ENCODE peak calls at places on chromosome 19, in six cellular contexts. One of them, this sample, is unnamed.

GRCh38 chr19:1001538-1002166 is 1.4 kb downstream of the GRIN3B start:
- DNase-seq in fibroblast of the aortic adventitia: no peak
- DNase-seq in astrocyte of the spinal cord: no peak
- DNase-seq in cardiac fibroblast: peak
- DNase-seq in AG04449: no peak
- DNase-seq in adrenal gland: no peak
- DNase-seq in this sample: no peak

GRCh38 chr19:8366961-8367326 is 3.0 kb downstream of the ANGPTL4 start:
- DNase-seq in fibroblast of the aortic adventitia: peak
- DNase-seq in astrocyte of the spinal cord: no peak
- DNase-seq in cardiac fibroblast: peak
- DNase-seq in AG04449: no peak
- DNase-seq in adrenal gland: no peak
- DNase-seq in this sample: peak

GRCh38 chr19:44702551-44703176 is 3.7 kb downstream of the CEACAM16 start:
- DNase-seq in fibroblast of the aortic adventitia: no peak
- DNase-seq in astrocyte of the spinal cord: no peak
- DNase-seq in cardiac fibroblast: no peak
- DNase-seq in AG04449: no peak
- DNase-seq in adrenal gland: no peak
- DNase-seq in this sample: no peak

GRCh38 chr19:19321143-19321577 is 531 bp downstream of the MAU2 start:
- DNase-seq in fibroblast of the aortic adventitia: peak
- DNase-seq in astrocyte of the spinal cord: no peak
- DNase-seq in cardiac fibroblast: no peak
- DNase-seq in AG04449: no peak
- DNase-seq in adrenal gland: no peak
- DNase-seq in this sample: peak

GRCh38 chr19:18253716-18254115 is 20.5 kb downstream of the IQCN start:
- DNase-seq in fibroblast of the aortic adventitia: no peak
- DNase-seq in astrocyte of the spinal cord: no peak
- DNase-seq in cardiac fibroblast: no peak
- DNase-seq in AG04449: no peak
- DNase-seq in adrenal gland: no peak
- DNase-seq in this sample: no peak

GRCh38 chr19:5376928-5377327 is 36.3 kb upstream of the PTPRS start:
- DNase-seq in fibroblast of the aortic adventitia: no peak
- DNase-seq in astrocyte of the spinal cord: no peak
- DNase-seq in cardiac fibroblast: no peak
- DNase-seq in AG04449: no peak
- DNase-seq in adrenal gland: no peak
- DNase-seq in this sample: no peak

GRCh38 chr19:29966594-29967249 is 24.7 kb downstream of the URI1 start:
- DNase-seq in fibroblast of the aortic adventitia: peak
- DNase-seq in astrocyte of the spinal cord: peak
- DNase-seq in cardiac fibroblast: peak
- DNase-seq in AG04449: no peak
- DNase-seq in adrenal gland: no peak
- DNase-seq in this sample: peak

GRCh38 chr19:48490980-48491792 is 20.4 kb downstream of the LMTK3 start:
- DNase-seq in fibroblast of the aortic adventitia: no peak
- DNase-seq in astrocyte of the spinal cord: no peak
- DNase-seq in cardiac fibroblast: no peak
- DNase-seq in AG04449: no peak
- DNase-seq in adrenal gland: no peak
- DNase-seq in this sample: peak

GRCh38 chr19:32201211-32201610 is 144.2 kb upstream of the ZNF507 start:
- DNase-seq in fibroblast of the aortic adventitia: no peak
- DNase-seq in astrocyte of the spinal cord: no peak
- DNase-seq in cardiac fibroblast: no peak
- DNase-seq in AG04449: no peak
- DNase-seq in adrenal gland: no peak
- DNase-seq in this sample: no peak

GRCh38 chr19:11041966-11042627 is 47.2 kb upstream of the LDLR start:
- DNase-seq in fibroblast of the aortic adventitia: no peak
- DNase-seq in astrocyte of the spinal cord: no peak
- DNase-seq in cardiac fibroblast: no peak
- DNase-seq in AG04449: no peak
- DNase-seq in adrenal gland: no peak
- DNase-seq in this sample: no peak

GRCh38 chr19:19538077-19538764 is at the start of gene CILP2:
- DNase-seq in fibroblast of the aortic adventitia: no peak
- DNase-seq in astrocyte of the spinal cord: no peak
- DNase-seq in cardiac fibroblast: no peak
- DNase-seq in AG04449: no peak
- DNase-seq in adrenal gland: no peak
- DNase-seq in this sample: no peak

GRCh38 chr19:52343548-52343947 is 7.5 kb downstream of the ZNF610 start:
- DNase-seq in fibroblast of the aortic adventitia: peak
- DNase-seq in astrocyte of the spinal cord: no peak
- DNase-seq in cardiac fibroblast: peak
- DNase-seq in AG04449: no peak
- DNase-seq in adrenal gland: peak
- DNase-seq in this sample: peak

GRCh38 chr19:1296575-1297271 is 11.1 kb downstream of the EFNA2 start:
- DNase-seq in fibroblast of the aortic adventitia: no peak
- DNase-seq in astrocyte of the spinal cord: no peak
- DNase-seq in cardiac fibroblast: no peak
- DNase-seq in AG04449: no peak
- DNase-seq in adrenal gland: no peak
- DNase-seq in this sample: no peak

GRCh38 chr19:6216996-6217751 is 62.6 kb downstream of the MLLT1 start:
- DNase-seq in fibroblast of the aortic adventitia: peak
- DNase-seq in astrocyte of the spinal cord: peak
- DNase-seq in cardiac fibroblast: peak
- DNase-seq in AG04449: no peak
- DNase-seq in adrenal gland: no peak
- DNase-seq in this sample: peak

GRCh38 chr19:1295169-1296012 is 9.7 kb downstream of the EFNA2 start:
- DNase-seq in fibroblast of the aortic adventitia: no peak
- DNase-seq in astrocyte of the spinal cord: no peak
- DNase-seq in cardiac fibroblast: peak
- DNase-seq in AG04449: no peak
- DNase-seq in adrenal gland: no peak
- DNase-seq in this sample: no peak

GRCh38 chr19:1468274-1469199 is 10.5 kb downstream of the C19orf25 start:
- DNase-seq in fibroblast of the aortic adventitia: peak
- DNase-seq in astrocyte of the spinal cord: no peak
- DNase-seq in cardiac fibroblast: no peak
- DNase-seq in AG04449: no peak
- DNase-seq in adrenal gland: peak
- DNase-seq in this sample: peak

GRCh38 chr19:54420068-54420382 is 4.8 kb downstream of the TTYH1 start:
- DNase-seq in fibroblast of the aortic adventitia: no peak
- DNase-seq in astrocyte of the spinal cord: no peak
- DNase-seq in cardiac fibroblast: no peak
- DNase-seq in AG04449: no peak
- DNase-seq in adrenal gland: no peak
- DNase-seq in this sample: no peak

GRCh38 chr19:54418930-54419800 is 3.9 kb downstream of the TTYH1 start:
- DNase-seq in fibroblast of the aortic adventitia: no peak
- DNase-seq in astrocyte of the spinal cord: no peak
- DNase-seq in cardiac fibroblast: no peak
- DNase-seq in AG04449: no peak
- DNase-seq in adrenal gland: no peak
- DNase-seq in this sample: no peak

GRCh38 chr19:54415901-54416621 is 797 bp downstream of the TTYH1 start:
- DNase-seq in fibroblast of the aortic adventitia: no peak
- DNase-seq in astrocyte of the spinal cord: no peak
- DNase-seq in cardiac fibroblast: no peak
- DNase-seq in AG04449: no peak
- DNase-seq in adrenal gland: no peak
- DNase-seq in this sample: no peak

GRCh38 chr19:54416695-54417491 is 1.6 kb downstream of the TTYH1 start:
- DNase-seq in fibroblast of the aortic adventitia: no peak
- DNase-seq in astrocyte of the spinal cord: no peak
- DNase-seq in cardiac fibroblast: no peak
- DNase-seq in AG04449: no peak
- DNase-seq in adrenal gland: no peak
- DNase-seq in this sample: no peak

DNA sequence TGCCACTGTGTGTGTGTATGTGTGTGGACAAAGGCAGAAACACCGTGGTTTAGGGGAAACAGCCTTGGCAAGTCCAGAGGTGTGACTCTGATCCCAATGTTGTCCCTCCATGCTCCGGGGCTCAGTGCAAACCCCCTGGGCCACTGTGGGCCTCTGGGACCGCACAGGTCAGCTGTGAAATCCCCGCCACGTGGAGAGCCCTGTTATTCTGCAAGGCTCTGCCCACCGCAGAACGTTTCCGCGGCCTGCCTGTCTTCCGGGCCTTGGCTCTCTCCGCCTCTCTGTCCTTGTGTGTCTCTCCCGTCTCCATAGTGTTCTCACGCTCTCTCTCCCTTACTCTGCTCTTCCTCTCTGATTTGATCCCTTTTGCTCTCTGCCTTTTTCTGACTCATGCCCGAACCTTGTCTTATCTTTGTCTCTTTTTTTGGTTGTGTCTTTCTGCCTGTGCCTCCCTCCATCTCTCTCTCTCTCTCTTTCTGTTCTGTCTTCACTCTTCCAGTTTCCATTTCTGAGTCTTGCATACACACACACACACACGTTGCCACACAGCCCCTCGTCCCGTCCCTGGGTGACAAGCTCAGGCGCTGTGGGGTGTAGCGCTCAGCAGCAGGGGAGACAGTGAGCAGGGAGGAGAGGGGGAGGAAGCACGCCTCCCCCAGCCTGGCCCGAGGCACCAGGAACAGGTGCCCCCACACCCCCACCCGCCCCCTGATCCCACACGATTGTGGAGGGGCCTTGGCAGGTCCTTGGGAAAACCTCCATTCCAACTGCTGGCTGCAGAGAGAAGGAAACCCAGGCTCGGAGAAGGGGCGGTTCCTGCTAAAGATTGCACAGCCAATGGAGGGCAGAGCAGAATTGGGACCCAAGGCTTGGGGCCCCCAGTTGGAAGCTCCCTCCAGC is 3.0 kb downstream of the TTYH1 start:
- DNase-seq in fibroblast of the aortic adventitia: no peak
- DNase-seq in astrocyte of the spinal cord: no peak
- DNase-seq in cardiac fibroblast: peak
- DNase-seq in AG04449: no peak
- DNase-seq in adrenal gland: no peak
- DNase-seq in this sample: peak
- TF ChIP-seq CTCF in fibroblast of the aortic adventitia: no peak
- TF ChIP-seq CTCF in astrocyte of the spinal cord: no peak
- TF ChIP-seq CTCF in cardiac fibroblast: no peak
- TF ChIP-seq CTCF in AG04449: no peak
- TF ChIP-seq CTCF in adrenal gland: no peak
- TF ChIP-seq CTCF in this sample: no peak

GRCh38 chr19:58561373-58562125 is 3.1 kb upstream of the UBE2M start:
- DNase-seq in fibroblast of the aortic adventitia: no peak
- DNase-seq in astrocyte of the spinal cord: no peak
- DNase-seq in cardiac fibroblast: no peak
- DNase-seq in AG04449: no peak
- DNase-seq in adrenal gland: peak
- DNase-seq in this sample: no peak

GRCh38 chr19:58560921-58561320 is 2.5 kb upstream of the UBE2M start:
- DNase-seq in fibroblast of the aortic adventitia: no peak
- DNase-seq in astrocyte of the spinal cord: no peak
- DNase-seq in cardiac fibroblast: no peak
- DNase-seq in AG04449: no peak
- DNase-seq in adrenal gland: peak
- DNase-seq in this sample: no peak

GRCh38 chr19:58563034-58563573 is 4.7 kb upstream of the UBE2M start:
- DNase-seq in fibroblast of the aortic adventitia: no peak
- DNase-seq in astrocyte of the spinal cord: no peak
- DNase-seq in cardiac fibroblast: peak
- DNase-seq in AG04449: no peak
- DNase-seq in adrenal gland: no peak
- DNase-seq in this sample: no peak

GRCh38 chr19:58562126-58563033 is 4.0 kb upstream of the UBE2M start:
- DNase-seq in fibroblast of the aortic adventitia: peak
- DNase-seq in astrocyte of the spinal cord: peak
- DNase-seq in cardiac fibroblast: peak
- DNase-seq in AG04449: no peak
- DNase-seq in adrenal gland: peak
- DNase-seq in this sample: peak

GRCh38 chr19:58563823-58564222 is 5.4 kb upstream of the UBE2M start:
- DNase-seq in fibroblast of the aortic adventitia: no peak
- DNase-seq in astrocyte of the spinal cord: no peak
- DNase-seq in cardiac fibroblast: no peak
- DNase-seq in AG04449: no peak
- DNase-seq in adrenal gland: peak
- DNase-seq in this sample: no peak
- H3K4me3 ChIP-seq in fibroblast of the aortic adventitia: no peak
- H3K4me3 ChIP-seq in astrocyte of the spinal cord: no peak
- H3K4me3 ChIP-seq in cardiac fibroblast: no peak
- H3K4me3 ChIP-seq in AG04449: no peak
- H3K4me3 ChIP-seq in adrenal gland: no peak
- H3K4me3 ChIP-seq in this sample: no peak

GRCh38 chr19:55809381-55810058 is 22.3 kb downstream of the NLRP11 start:
- DNase-seq in fibroblast of the aortic adventitia: peak
- DNase-seq in astrocyte of the spinal cord: peak
- DNase-seq in cardiac fibroblast: peak
- DNase-seq in AG04449: no peak
- DNase-seq in adrenal gland: peak
- DNase-seq in this sample: peak
- TF ChIP-seq CTCF in fibroblast of the aortic adventitia: no peak
- TF ChIP-seq CTCF in astrocyte of the spinal cord: peak
- TF ChIP-seq CTCF in cardiac fibroblast: peak
- TF ChIP-seq CTCF in AG04449: no peak
- TF ChIP-seq CTCF in adrenal gland: peak
- TF ChIP-seq CTCF in this sample: peak

GRCh38 chr19:35056513-35057063 is 15.1 kb downstream of the HPN start:
- DNase-seq in fibroblast of the aortic adventitia: no peak
- DNase-seq in astrocyte of the spinal cord: no peak
- DNase-seq in cardiac fibroblast: no peak
- DNase-seq in AG04449: no peak
- DNase-seq in adrenal gland: no peak
- DNase-seq in this sample: no peak
- H3K4me3 ChIP-seq in fibroblast of the aortic adventitia: no peak
- H3K4me3 ChIP-seq in astrocyte of the spinal cord: no peak
- H3K4me3 ChIP-seq in cardiac fibroblast: no peak
- H3K4me3 ChIP-seq in AG04449: no peak
- H3K4me3 ChIP-seq in adrenal gland: no peak
- H3K4me3 ChIP-seq in this sample: no peak

GRCh38 chr19:41910240-41910991 is 17.8 kb downstream of the ERFL start:
- DNase-seq in fibroblast of the aortic adventitia: no peak
- DNase-seq in astrocyte of the spinal cord: no peak
- DNase-seq in cardiac fibroblast: no peak
- DNase-seq in AG04449: no peak
- DNase-seq in adrenal gland: no peak
- DNase-seq in this sample: no peak

GRCh38 chr19:41910992-41911888 is 17.0 kb downstream of the ERFL start:
- DNase-seq in fibroblast of the aortic adventitia: no peak
- DNase-seq in astrocyte of the spinal cord: no peak
- DNase-seq in cardiac fibroblast: no peak
- DNase-seq in AG04449: no peak
- DNase-seq in adrenal gland: no peak
- DNase-seq in this sample: no peak

GRCh38 chr19:41913476-41914190 is 14.6 kb downstream of the ERFL start:
- DNase-seq in fibroblast of the aortic adventitia: no peak
- DNase-seq in astrocyte of the spinal cord: no peak
- DNase-seq in cardiac fibroblast: no peak
- DNase-seq in AG04449: no peak
- DNase-seq in adrenal gland: no peak
- DNase-seq in this sample: no peak

GRCh38 chr19:41912899-41913475 is 15.3 kb downstream of the ERFL start:
- DNase-seq in fibroblast of the aortic adventitia: no peak
- DNase-seq in astrocyte of the spinal cord: no peak
- DNase-seq in cardiac fibroblast: no peak
- DNase-seq in AG04449: no peak
- DNase-seq in adrenal gland: no peak
- DNase-seq in this sample: no peak

GRCh38 chr19:41911889-41912731 is 16.1 kb downstream of the ERFL start:
- DNase-seq in fibroblast of the aortic adventitia: no peak
- DNase-seq in astrocyte of the spinal cord: no peak
- DNase-seq in cardiac fibroblast: no peak
- DNase-seq in AG04449: no peak
- DNase-seq in adrenal gland: no peak
- DNase-seq in this sample: no peak
- TF ChIP-seq CTCF in fibroblast of the aortic adventitia: no peak
- TF ChIP-seq CTCF in astrocyte of the spinal cord: no peak
- TF ChIP-seq CTCF in cardiac fibroblast: no peak
- TF ChIP-seq CTCF in AG04449: no peak
- TF ChIP-seq CTCF in adrenal gland: no peak
- TF ChIP-seq CTCF in this sample: no peak

This sample was measured in choroid plexus epithelial cell.